ENCODE peak calls at places on chromosomes 12 and 14, in four cellular contexts. E is mammary epithelial cell, H is endodermal cell, U is pancreas. J is an unnamed sample.

GRCh38 chr14:66884149-66884548 is 305.1 kb upstream of the GARIN2 start:
- DNase-seq in E (no peak), H (no peak), U (no peak), J (no peak)

GRCh38 chr12:67710582-67710981 is 62.0 kb downstream of the DYRK2 start:
- DNase-seq in U (peak; percentile 46), H (no peak), E (peak; percentile 49), J (no peak)

GRCh38 chr12:94792690-94793089 is 142.3 kb upstream of the TMCC3 start:
- DNase-seq in U (no peak), E (no peak), H (no peak), J (no peak)

GRCh38 chr12:96237465-96238077 is 43.4 kb downstream of the ELK3 start:
- DNase-seq in U (no peak), E (peak; percentile 94), H (peak; percentile 46), J (peak; percentile 54)

GRCh38 chr14:76603713-76604112 is 157.6 kb upstream of the VASH1 start:
- DNase-seq in H (no peak), U (no peak), E (no peak), J (no peak)

GRCh38 chr12:41743835-41744234 is 400.8 kb downstream of the GXYLT1 start:
- DNase-seq in H (no peak), E (peak; percentile 42), U (no peak), J (no peak)

GRCh38 chr12:121568971-121569808 is 11.6 kb downstream of the KDM2B start:
- DNase-seq in U (no peak), E (no peak), H (peak; percentile 70), J (no peak)

GRCh38 chr14:49861923-49862673 is 9.5 kb upstream of the NEMF start:
- DNase-seq in H (peak; percentile 95), U (peak; percentile 81), E (peak; percentile 79), J (peak; percentile 69)

GRCh38 chr12:78398750-78399149 is 465.8 kb upstream of the SYT1 start:
- DNase-seq in E (peak; percentile 22), U (no peak), H (no peak), J (no peak)

GRCh38 chr14:59406454-59407245 is 58.5 kb downstream of the GPR135 start:
- DNase-seq in E (peak; percentile 57), U (no peak), H (no peak), J (no peak)

GRCh38 chr12:111867531-111867930 is 25.5 kb downstream of the MAPKAPK5 start:
- DNase-seq in E (no peak), H (no peak), U (no peak), J (no peak)

GRCh38 chr12:28294300-28294699 is 104.0 kb downstream of the CCDC91 start:
- DNase-seq in E (no peak), H (peak; percentile 43), U (no peak), J (no peak)

GRCh38 chr12:76042147-76042546 is 10.6 kb upstream of the PHLDA1 start:
- DNase-seq in H (no peak), E (no peak), U (no peak), J (no peak)

GRCh38 chr12:121189061-121189886 is 20.7 kb upstream of the P2RX4 start:
- DNase-seq in E (no peak), U (no peak), H (peak; percentile 65), J (no peak)

GRCh38 chr14:72892103-72892878 is 1.6 kb downstream of the DPF3 start:
- DNase-seq in E (peak; percentile 58), H (peak; percentile 70), U (no peak), J (no peak)

GRCh38 chr14:87250992-87251391 is 742.0 kb downstream of the GALC start:
- DNase-seq in U (no peak), E (no peak), H (no peak), J (no peak)

DNA sequence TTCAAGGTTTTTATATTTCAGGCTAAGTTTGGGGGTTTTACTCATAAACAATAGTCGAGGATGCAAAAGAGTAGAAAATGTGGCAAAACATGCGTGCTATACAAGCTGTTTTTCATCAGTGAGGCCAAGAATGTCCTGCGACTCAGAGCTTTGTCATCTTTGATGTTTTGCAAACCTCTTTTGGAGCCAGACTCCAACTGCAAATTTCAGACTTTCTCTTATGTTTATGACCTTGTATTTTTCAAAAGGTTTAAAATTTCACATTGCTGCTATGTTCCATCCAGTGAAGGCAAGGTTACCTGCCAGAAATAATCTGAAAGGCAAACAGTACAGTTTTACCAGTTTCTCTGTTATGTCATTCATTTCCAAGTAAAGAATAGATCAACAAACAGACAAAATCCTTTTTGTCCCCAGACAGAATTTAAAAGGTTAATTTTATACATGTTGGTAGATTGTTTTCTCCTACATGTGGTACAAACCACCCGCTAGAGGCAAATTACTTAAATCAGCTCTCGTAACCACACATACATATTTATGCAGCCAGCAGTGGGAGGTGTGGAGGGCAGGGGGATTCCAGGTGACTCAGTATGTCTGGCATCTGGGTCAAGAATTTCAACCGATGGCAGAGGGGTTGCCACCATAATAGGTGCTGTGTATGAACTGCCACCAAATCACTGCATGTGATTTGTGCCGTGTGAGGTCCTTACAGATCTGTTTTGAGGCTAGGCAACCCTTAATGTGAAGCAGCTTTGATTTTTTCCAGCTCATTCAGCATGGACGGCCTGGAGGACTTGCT is 119.8 kb upstream of the CPM start:
- DNase-seq in H (peak; percentile 90), E (peak; percentile 80), U (no peak), J (no peak)
- TF ChIP-seq CTCF in H (no peak), E (peak; percentile 9), U (no peak), J (no peak)

GRCh38 chr14:31749275-31749674 is 188.1 kb downstream of the NUBPL start:
- DNase-seq in U (no peak), E (no peak), H (no peak), J (no peak)
- H3K9me3 ChIP-seq in U (no peaks in the 10 kb centered on the region), E (peaks cover 7% of the 10 kb centered on the region), H (peaks cover 18% of the 10 kb centered on the region), J (peaks cover 17% of the 10 kb centered on the region)

GRCh38 chr12:104823985-104824441 is 134.1 kb downstream of the SLC41A2 start:
- DNase-seq in U (no peak), H (no peak), E (no peak), J (no peak)

GRCh38 chr12:104825408-104825807 is 132.7 kb downstream of the SLC41A2 start:
- DNase-seq in U (no peak), H (peak; percentile 66), E (peak; percentile 14), J (no peak)

GRCh38 chr12:104828015-104828414 is 130.1 kb downstream of the SLC41A2 start:
- DNase-seq in H (no peak), E (peak; percentile 40), U (no peak), J (no peak)

DNA sequence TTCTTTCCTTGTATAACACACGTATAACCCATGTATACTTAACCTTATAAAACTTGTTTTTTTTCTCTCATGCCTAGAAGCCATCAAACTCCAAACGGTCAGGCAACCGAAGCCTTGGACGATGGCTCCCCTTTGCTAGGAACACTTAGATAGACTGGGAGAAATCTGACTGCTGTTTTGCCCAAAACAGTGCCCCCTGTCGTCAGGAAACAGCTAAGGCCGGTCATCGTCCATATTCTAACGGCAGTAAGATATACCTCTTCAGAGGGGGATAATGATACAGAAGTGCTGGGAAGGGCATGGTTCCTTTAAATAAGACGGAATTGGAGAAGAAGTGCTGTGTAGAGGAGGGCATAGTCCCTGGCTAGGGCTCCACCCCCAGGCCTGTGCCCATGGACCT is 130.5 kb downstream of the SLC41A2 start:
- DNase-seq in U (no peak), H (peak; percentile 85), E (no peak), J (no peak)
- TF ChIP-seq CTCF in U (no peak), H (peak; percentile 77), E (peak; percentile 34), J (peak; percentile 25)

GRCh38 chr14:89598548-89599186 is 181.6 kb upstream of the FOXN3 start:
- DNase-seq in U (no peak), H (no peak), E (no peak), J (no peak)
- H3K9me3 ChIP-seq in U (no peaks in the 10 kb centered on the region), H (peaks cover 67% of the 10 kb centered on the region), E (peaks cover 2% of the 10 kb centered on the region), J (no peaks in the 10 kb centered on the region)

DNA sequence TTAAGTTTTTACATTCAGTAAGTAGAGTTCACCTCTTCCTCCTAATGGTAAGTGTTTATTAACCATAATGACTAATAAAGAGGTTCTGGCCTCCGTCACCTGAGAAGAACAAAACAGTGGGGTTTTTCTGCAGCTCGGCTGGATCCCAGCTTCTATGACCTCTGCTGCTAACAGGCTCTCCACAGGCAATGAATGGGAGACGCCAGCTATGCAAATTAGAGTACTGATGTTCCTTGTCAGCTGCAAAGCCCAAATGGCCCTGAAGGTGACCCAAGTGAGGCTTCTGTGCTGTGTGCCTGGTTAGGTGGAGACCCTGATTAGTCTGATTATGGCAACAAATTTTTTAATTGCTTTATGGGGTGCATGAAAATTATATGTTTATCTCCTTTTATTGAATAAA is 218.1 kb downstream of the APAF1 start:
- DNase-seq in U (no peak), E (no peak), H (peak; percentile 94), J (no peak)
- TF ChIP-seq CTCF in U (no peak), E (no peak), H (peak; percentile 65), J (no peak)